ENCODE peak calls at places on chromosomes 11 and 22, in six cellular contexts. K is PC-3, X is fibroblast of the aortic adventitia, J is cardiac fibroblast, Z is body of pancreas, B is AG04450. U is an unnamed sample.

GRCh38 chr11:126452718-126453117 is 97.2 kb downstream of the ST3GAL4 start:
- DNase-seq in J (no peak), B (no peak), Z (no peak), K (no peak), X (peak; percentile 45), U (no peak)

GRCh38 chr11:115707180-115707905 is 203.1 kb upstream of the CADM1 start:
- DNase-seq in B (no peak), J (no peak), Z (no peak), K (no peak), X (no peak), U (no peak)

GRCh38 chr22:44391026-44391425 is 78.3 kb upstream of the SHISAL1 start:
- DNase-seq in Z (no peak), X (no peak), K (no peak), J (no peak), B (no peak), U (no peak)

GRCh38 chr22:35961480-35961902 is 67.1 kb downstream of the RBFOX2 start:
- DNase-seq in J (peak; percentile 91), X (peak; percentile 88), K (no peak), B (peak; percentile 55), Z (peak; percentile 16), U (peak; percentile 54)

GRCh38 chr11:61752117-61752924 is at the start of gene MYRF:
- DNase-seq in J (peak; percentile 42), B (no peak), X (no peak), Z (peak; percentile 75), K (peak; percentile 54), U (peak; percentile 43)

GRCh38 chr11:58577441-58578135 is 1.3 kb upstream of the ZFP91 start:
- DNase-seq in Z (no peak), X (peak; percentile 96), K (peak; percentile 82), J (peak; percentile 74), B (peak; percentile 77), U (peak; percentile 92)

GRCh38 chr11:70537576-70538571 is 139.5 kb downstream of the CTTN start:
- DNase-seq in B (no peak), J (no peak), Z (no peak), X (no peak), K (no peak), U (no peak)

GRCh38 chr11:42239102-42239501 is 779.6 kb upstream of the LRRC4C start:
- DNase-seq in X (peak; percentile 67), K (peak; percentile 83), B (no peak), Z (no peak), J (peak; percentile 66), U (peak; percentile 31)

GRCh38 chr11:12050470-12050891 is 42.1 kb upstream of the DKK3 start:
- DNase-seq in J (no peak), Z (peak; percentile 60), B (no peak), X (no peak), K (no peak), U (no peak)

DNA sequence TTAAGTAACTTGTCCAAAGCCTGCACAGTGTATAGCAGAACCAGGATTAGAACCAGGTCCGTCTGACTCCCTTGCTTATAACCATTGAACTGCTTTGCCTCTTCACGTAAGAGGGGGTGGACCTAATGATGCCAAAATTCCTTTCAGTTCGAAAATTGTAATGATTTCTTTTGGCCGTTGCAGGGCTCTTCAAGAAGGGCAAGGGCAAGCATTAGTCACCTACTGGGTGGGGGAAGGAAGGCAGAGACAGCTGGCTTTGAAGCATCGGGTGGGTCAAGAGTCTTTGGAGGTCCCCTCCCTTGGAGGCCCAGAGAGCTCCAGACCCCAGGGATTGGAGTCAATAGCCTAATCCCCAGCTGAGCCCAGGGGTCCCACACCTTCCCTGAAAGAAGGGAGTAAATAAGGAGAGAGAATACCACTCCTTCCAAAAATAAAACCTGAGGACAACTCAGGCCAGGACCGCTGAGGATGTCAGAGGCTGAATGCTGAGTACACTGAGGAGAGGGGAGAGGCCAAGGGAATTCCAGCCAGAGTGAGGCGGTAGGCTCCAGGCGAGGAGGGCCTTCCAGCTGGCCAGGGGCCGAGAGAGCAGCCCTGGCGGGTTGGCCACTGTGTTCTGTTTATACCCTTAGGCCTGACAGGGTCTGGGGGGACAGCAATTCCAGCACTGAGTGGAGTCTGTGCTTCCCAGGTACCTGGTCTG is 14.1 kb downstream of the CREB3L1 start:
- DNase-seq in K (peak; percentile 34), X (peak; percentile 90), B (no peak), J (peak; percentile 80), Z (no peak), U (peak; percentile 83)
- H3K4me3 ChIP-seq in K (no peak overlapping the region), X (peak overlapping the region; percentile 15), B (no peak overlapping the region), J (no peak overlapping the region), Z (no peak overlapping the region), U (peak overlapping the region; percentile 26)

DNA sequence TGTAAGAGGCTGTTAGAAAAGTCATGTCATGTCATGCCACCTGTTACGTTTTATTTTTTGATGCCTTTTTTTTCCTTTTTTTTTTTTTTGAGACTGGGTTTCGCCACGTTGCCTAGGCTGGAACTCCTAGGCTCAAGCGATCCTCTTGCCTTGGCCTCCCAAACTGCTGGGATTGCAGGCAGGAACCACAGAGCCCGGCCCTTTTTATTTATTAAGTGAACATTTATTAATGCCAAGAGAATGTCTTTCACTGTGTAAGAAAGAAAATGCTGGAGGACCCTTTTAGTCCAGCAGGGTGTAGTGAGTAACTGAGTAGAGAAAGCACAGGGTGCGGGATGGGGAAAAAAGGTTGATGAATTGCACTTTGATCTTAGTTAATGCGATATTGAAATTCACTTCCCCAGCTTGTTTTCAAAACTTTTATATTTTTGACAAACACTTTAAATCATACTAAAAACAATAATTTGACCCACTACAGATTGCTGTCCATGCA is 2.3 kb upstream of the XBP1 start:
- DNase-seq in Z (no peak), K (no peak), X (no peak), B (no peak), J (no peak), U (no peak)
- TF ChIP-seq CTCF in Z (peak; percentile 50), K (no peak), X (no peak), B (no peak), J (no peak), U (peak; percentile 17)

GRCh38 chr22:23716811-23717801 is 26.3 kb downstream of the RGL4 start:
- DNase-seq in B (peak; percentile 63), K (peak; percentile 76), X (peak; percentile 85), Z (peak; percentile 85), J (peak; percentile 90), U (peak; percentile 89)
- H3K4me3 ChIP-seq in B (peak overlapping the region; percentile 85), K (peak overlapping the region; percentile 88), X (peak overlapping the region; percentile 87), Z (peak overlapping the region; percentile 82), J (peak overlapping the region; percentile 91), U (peak overlapping the region; percentile 88)

GRCh38 chr11:84256618-84257017 is 970.5 kb upstream of the CCDC90B start:
- DNase-seq in J (no peak), K (no peak), X (no peak), B (no peak), Z (no peak), U (no peak)

GRCh38 chr11:84260862-84261261 is 974.7 kb upstream of the CCDC90B start:
- DNase-seq in B (no peak), Z (no peak), X (no peak), J (no peak), K (no peak), U (no peak)

GRCh38 chr11:84264066-84264465 is 977.9 kb upstream of the CCDC90B start:
- DNase-seq in X (no peak), Z (no peak), K (no peak), B (no peak), J (no peak), U (no peak)

DNA sequence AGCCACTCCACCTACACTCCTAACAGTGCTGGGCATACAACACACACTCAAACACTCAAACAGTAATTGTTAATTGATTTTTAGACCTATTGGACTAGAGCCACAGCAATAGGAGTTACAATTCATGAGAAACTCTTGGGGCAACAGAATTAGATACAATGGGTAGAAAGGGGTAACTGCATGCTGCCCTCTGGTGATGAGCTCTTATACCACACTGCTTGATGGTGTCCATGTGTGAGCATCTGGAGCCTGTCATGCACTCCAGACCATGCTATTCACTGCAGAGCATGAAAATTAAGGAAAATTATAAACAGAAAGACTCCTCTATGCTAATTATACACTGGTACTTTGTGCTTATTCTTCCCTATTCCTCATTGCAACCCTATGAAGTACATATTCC is 975.5 kb upstream of the CCDC90B start:
- DNase-seq in Z (no peak), B (no peak), X (no peak), K (no peak), J (no peak), U (no peak)
- TF ChIP-seq CTCF in Z (peak; percentile 26), B (no peak), X (no peak), K (no peak), J (peak; percentile 4), U (no peak)

DNA sequence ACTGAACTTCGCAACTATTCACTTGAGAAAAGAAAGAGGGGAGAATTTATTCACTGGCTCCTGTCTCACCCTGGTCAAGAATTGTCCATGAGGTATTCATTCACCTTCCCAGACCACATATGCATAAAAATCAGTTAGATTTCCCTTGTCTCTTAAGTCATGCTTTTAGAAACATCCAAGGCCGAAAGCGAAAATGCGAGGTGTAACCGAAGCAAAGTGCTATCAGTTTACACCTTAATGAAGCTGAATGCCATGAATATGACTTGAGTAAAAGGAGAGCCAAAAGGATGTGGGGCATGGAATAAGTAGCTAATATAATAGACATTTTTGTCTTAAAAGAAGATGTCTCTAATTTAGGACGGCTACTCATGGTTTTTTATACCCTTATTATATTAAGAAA is 965.6 kb upstream of the CHORDC1 start:
- DNase-seq in Z (no peak), J (no peak), X (no peak), B (no peak), K (no peak), U (no peak)
- H3K4me3 ChIP-seq in Z (no peak overlapping the region), J (no peak overlapping the region), X (no peak overlapping the region), B (no peak overlapping the region), K (peak overlapping the region; percentile 42), U (no peak overlapping the region)

GRCh38 chr11:29842061-29842460 is 174.8 kb downstream of the KCNA4 start:
- DNase-seq in X (no peak), B (no peak), K (no peak), Z (no peak), J (no peak), U (no peak)

GRCh38 chr11:29844701-29845379 is 172.0 kb downstream of the KCNA4 start:
- DNase-seq in Z (no peak), B (no peak), X (no peak), K (no peak), J (no peak), U (no peak)
- TF ChIP-seq CTCF in Z (no peak), B (no peak), X (no peak), K (no peak), J (no peak), U (no peak)

DNA sequence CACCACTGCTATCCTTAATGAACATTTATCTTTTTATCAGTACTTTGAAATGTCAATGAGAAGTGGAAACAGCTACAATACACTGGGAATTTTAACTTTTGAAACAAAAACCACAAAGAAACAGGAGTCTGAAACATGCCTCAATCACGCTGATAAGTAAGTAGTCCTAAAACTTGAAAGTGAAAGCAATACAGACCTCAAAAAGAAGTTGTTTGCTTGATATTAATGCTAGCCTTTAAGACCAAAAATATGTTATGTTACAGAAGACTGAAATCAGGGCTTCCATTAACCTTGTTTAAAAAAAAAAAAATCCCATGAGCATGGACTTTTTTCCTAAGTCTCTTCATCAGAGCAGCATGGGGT is 21.3 kb downstream of the PHF21A start:
- DNase-seq in K (no peak), X (peak; percentile 50), Z (no peak), B (no peak), J (peak; percentile 35), U (peak; percentile 56)
- H3K4me3 ChIP-seq in K (no peak overlapping the region), X (peak overlapping the region; percentile 19), Z (no peak overlapping the region), B (peak overlapping the region; percentile 8), J (no peak overlapping the region), U (peak overlapping the region; percentile 44)

U was measured in fibroblast of villous mesenchyme.